ENCODE peak calls at places on chromosomes 5 and 9, in six cellular contexts. J, D, B, L, Z and O are unnamed samples.

GRCh38 chr9:134983094-134983493 is 65.4 kb upstream of the FCN1 start:
- DNase-seq in Z (peak), D (no peak), L (no peak), J (no peak), B (no peak), O (no peak)

GRCh38 chr9:25678147-25678666 is at the start of gene TUSC1:
- DNase-seq in B (peak), J (peak), L (peak), D (peak), Z (peak), O (no peak)

GRCh38 chr9:110650991-110651411 is 17.6 kb upstream of the MUSK start:
- DNase-seq in J (peak), L (no peak), Z (peak), D (peak), B (no peak), O (no peak)

GRCh38 chr9:91494751-91495150 is 71.1 kb upstream of the NFIL3 start:
- DNase-seq in B (no peak), J (no peak), D (peak), L (no peak), Z (no peak), O (no peak)

GRCh38 chr5:31359839-31360238 is 166.4 kb downstream of the CDH6 start:
- DNase-seq in Z (no peak), D (no peak), B (no peak), L (no peak), J (no peak), O (no peak)

GRCh38 chr5:91332267-91333044 is 50.7 kb downstream of the ARRDC3 start:
- DNase-seq in D (peak), B (no peak), Z (peak), J (peak), L (no peak), O (no peak)

GRCh38 chr5:124905256-124905655 is 158.8 kb upstream of the ZNF608 start:
- DNase-seq in L (no peak), J (no peak), Z (no peak), B (no peak), D (no peak), O (no peak)

GRCh38 chr5:35773936-35774335 is 82.8 kb upstream of the IL7R start:
- DNase-seq in J (peak), L (no peak), D (peak), B (no peak), Z (peak), O (no peak)

GRCh38 chr9:86660146-86660545 is 287.2 kb downstream of the GAS1 start:
- DNase-seq in L (no peak), J (peak), B (no peak), Z (peak), D (peak), O (no peak)

GRCh38 chr9:97986466-97986865 is 3.3 kb downstream of the ANP32B start:
- DNase-seq in J (no peak), D (no peak), Z (no peak), B (no peak), L (no peak), O (no peak)

GRCh38 chr5:129135633-129136032 is 41.1 kb downstream of the ISOC1 start:
- DNase-seq in J (no peak), D (no peak), Z (peak), L (no peak), B (no peak), O (no peak)

GRCh38 chr5:156094001-156094400 is 233.0 kb upstream of the SGCD start:
- DNase-seq in B (no peak), D (peak), Z (no peak), L (no peak), J (no peak), O (no peak)

GRCh38 chr5:160657622-160658458 is 194.2 kb downstream of the ATP10B start:
- DNase-seq in Z (no peak), D (no peak), L (no peak), J (no peak), B (no peak), O (no peak)

GRCh38 chr9:2271426-2271825 is 256.3 kb downstream of the SMARCA2 start:
- DNase-seq in J (peak), B (peak), L (no peak), Z (peak), D (no peak), O (peak)

GRCh38 chr5:172926796-172927195 is 32.4 kb upstream of the RPL26L1 start:
- DNase-seq in L (no peak), D (no peak), B (no peak), Z (no peak), J (no peak), O (no peak)

GRCh38 chr5:130532786-130533185 is 628.5 kb downstream of the CHSY3 start:
- DNase-seq in D (peak), B (no peak), J (no peak), Z (no peak), L (no peak), O (no peak)

GRCh38 chr5:115627295-115627825 is 1.5 kb upstream of the TMED7 start:
- DNase-seq in B (no peak), D (no peak), J (no peak), L (no peak), Z (no peak), O (no peak)

GRCh38 chr5:171675511-171675910 is 110.1 kb upstream of the SMIM23 start:
- DNase-seq in L (no peak), B (no peak), Z (no peak), J (no peak), D (no peak), O (no peak)

GRCh38 chr5:159061186-159061796 is 38.4 kb downstream of the EBF1 start:
- DNase-seq in J (peak), L (no peak), B (peak), D (peak), Z (peak), O (no peak)

GRCh38 chr5:37637165-37637845 is 202.5 kb downstream of the GDNF start:
- DNase-seq in L (no peak), B (no peak), D (peak), Z (no peak), J (peak), O (no peak)

GRCh38 chr9:4425358-4426045 is 64.8 kb upstream of the SLC1A1 start:
- DNase-seq in B (no peak), Z (peak), J (peak), L (no peak), D (no peak), O (peak)

GRCh38 chr9:108861997-108862396 is at the start of gene ACTL7A:
- DNase-seq in J (no peak), Z (no peak), L (no peak), D (no peak), B (no peak), O (no peak)

GRCh38 chr5:119453045-119453383 is 717 bp downstream of the HSD17B4 start:
- DNase-seq in B (peak), D (peak), J (peak), L (no peak), Z (peak), O (no peak)

GRCh38 chr9:91119147-91119546 is 242.6 kb downstream of the AUH start:
- DNase-seq in Z (peak), J (peak), L (no peak), D (peak), B (no peak), O (no peak)

GRCh38 chr9:133794006-133794760 is 56.0 kb upstream of the SARDH start:
- DNase-seq in L (no peak), Z (no peak), B (no peak), J (no peak), D (no peak), O (no peak)

GRCh38 chr5:122436615-122437014 is 124.6 kb downstream of the SNCAIP start:
- DNase-seq in L (no peak), B (no peak), J (no peak), D (peak), Z (peak), O (no peak)

GRCh38 chr9:38182321-38182720 is 113.3 kb upstream of the SHB start:
- DNase-seq in J (peak), L (no peak), B (peak), D (no peak), Z (peak), O (no peak)

GRCh38 chr9:107439991-107440456 is 49.5 kb downstream of the KLF4 start:
- DNase-seq in B (no peak), L (no peak), D (peak), J (no peak), Z (no peak), O (no peak)

GRCh38 chr5:135887881-135888614 is 7.6 kb downstream of the IL9 start:
- DNase-seq in L (no peak), Z (peak), D (peak), B (no peak), J (peak), O (no peak)

GRCh38 chr5:32443145-32443540 is 1.4 kb downstream of the ZFR start:
- DNase-seq in Z (peak), J (peak), L (no peak), B (no peak), D (peak), O (no peak)

GRCh38 chr5:92977766-92978555 is 603.1 kb downstream of the NR2F1-AS1 start:
- DNase-seq in Z (no peak), D (peak), J (no peak), L (no peak), B (no peak), O (no peak)

GRCh38 chr5:171152382-171152781 is 156.7 kb upstream of the TLX3 start:
- DNase-seq in J (peak), D (peak), Z (peak), B (no peak), L (no peak), O (no peak)

GRCh38 chr5:93126634-93127033 is 454.4 kb downstream of the NR2F1-AS1 start:
- DNase-seq in Z (no peak), B (no peak), J (peak), D (peak), L (no peak), O (no peak)

GRCh38 chr5:16600397-16600796 is 16.4 kb downstream of the RETREG1 start:
- DNase-seq in D (no peak), L (no peak), Z (peak), B (no peak), J (peak), O (no peak)

GRCh38 chr5:17248999-17249634 is 31.7 kb downstream of the BASP1 start:
- DNase-seq in D (peak), B (no peak), J (peak), L (no peak), Z (peak), O (no peak)

GRCh38 chr5:162607879-162608278 is 540.3 kb downstream of the GABRG2 start:
- DNase-seq in Z (no peak), B (no peak), J (no peak), D (no peak), L (no peak), O (no peak)

GRCh38 chr5:45205403-45205961 is 396.7 kb downstream of the MRPS30 start:
- DNase-seq in Z (no peak), J (no peak), B (no peak), D (no peak), L (no peak), O (no peak)

GRCh38 chr9:121169094-121169601 is 32.5 kb downstream of the RAB14 start:
- DNase-seq in B (no peak), D (no peak), Z (peak), J (peak), L (no peak), O (no peak)
- TF ChIP-seq CTCF in B (peak), D (peak), Z (peak), J (peak), L (peak), O (peak)

DNA sequence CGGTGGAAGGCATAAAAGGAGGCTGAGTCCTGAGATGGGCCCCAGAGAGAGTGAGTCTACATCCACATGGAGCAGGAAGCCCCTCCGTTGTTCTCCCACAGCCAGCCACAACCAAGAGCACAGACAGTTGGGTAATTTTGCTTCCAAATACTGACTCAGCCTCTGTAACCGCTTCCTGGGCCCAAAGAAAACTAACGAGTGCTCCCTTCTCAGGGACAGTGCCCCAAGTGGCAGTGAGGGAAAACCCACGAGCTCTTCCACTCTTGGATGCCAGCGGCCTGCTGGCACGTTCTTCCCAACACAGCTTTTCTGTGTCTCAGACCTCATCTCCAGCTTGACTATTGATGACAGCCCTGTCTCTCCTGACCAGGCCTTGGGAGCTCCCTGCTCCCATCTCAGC is 207.6 kb downstream of the FSTL4 start:
- DNase-seq in J (no peak), B (no peak), D (peak), Z (peak), L (peak), O (no peak)
- H3K4me3 ChIP-seq in J (no peak), B (no peak), D (no peak), Z (no peak), L (no peak), O (no peak)

DNA sequence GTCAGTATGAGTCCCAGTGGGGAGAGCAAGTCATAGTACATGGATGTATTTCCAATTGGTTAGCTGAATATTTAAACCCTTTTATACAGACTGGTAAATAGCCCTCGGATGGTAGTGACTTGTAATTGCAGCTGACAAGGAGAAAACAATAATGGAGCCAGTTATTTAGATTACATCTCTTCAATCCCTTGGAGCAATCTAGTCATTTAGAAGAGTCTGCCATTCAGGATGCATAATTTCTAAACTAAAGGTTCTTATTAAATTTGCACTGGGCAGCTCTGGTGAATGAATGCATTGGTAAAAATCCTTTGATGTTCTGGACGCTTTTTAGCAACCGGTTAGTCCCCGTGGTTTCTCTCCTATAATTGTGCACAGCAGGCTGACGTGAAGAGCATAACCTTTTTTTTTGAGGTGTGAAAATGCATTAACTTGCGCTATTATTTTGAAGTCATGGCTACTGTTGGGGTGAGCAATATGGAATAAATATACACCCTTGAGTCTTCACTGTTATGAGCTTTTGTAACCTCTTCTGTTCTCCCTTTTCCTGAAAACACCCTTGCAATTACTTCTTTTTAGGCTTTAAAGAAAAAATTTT is 158.6 kb upstream of the CD180 start:
- DNase-seq in L (no peak), B (no peak), Z (no peak), J (no peak), D (no peak), O (no peak)
- TF ChIP-seq CTCF in L (no peak), B (no peak), Z (no peak), J (no peak), D (no peak), O (no peak)

GRCh38 chr9:136724772-136725171 is 12.4 kb downstream of the DIPK1B start:
- DNase-seq in B (no peak), D (no peak), L (no peak), Z (no peak), J (no peak), O (no peak)
- H3K4me3 ChIP-seq in B (no peak), D (no peak), L (no peak), Z (no peak), J (no peak), O (no peak)

GRCh38 chr9:95025213-95026170 is 292.0 kb downstream of the FANCC start:
- DNase-seq in L (no peak), D (peak), Z (peak), J (peak), B (peak), O (no peak)
- TF ChIP-seq CTCF in L (no peak), D (peak), Z (peak), J (peak), B (peak), O (no peak)

GRCh38 chr9:92945796-92946195 is 1.5 kb upstream of the FGD3 start:
- DNase-seq in D (no peak), B (no peak), J (no peak), L (no peak), Z (no peak), O (no peak)

GRCh38 chr9:92948632-92949031 is 1.3 kb downstream of the FGD3 start:
- DNase-seq in J (no peak), L (peak), Z (no peak), D (no peak), B (no peak), O (no peak)

GRCh38 chr9:92947268-92948031 is at the start of gene FGD3:
- DNase-seq in B (peak), L (no peak), Z (peak), D (peak), J (no peak), O (no peak)

GRCh38 chr9:92949266-92949982 is 2.1 kb downstream of the FGD3 start:
- DNase-seq in J (no peak), Z (no peak), D (no peak), B (no peak), L (no peak), O (no peak)

GRCh38 chr9:92948032-92948534 is 760 bp downstream of the FGD3 start:
- DNase-seq in L (peak), D (no peak), Z (no peak), J (no peak), B (no peak), O (no peak)
- H3K4me3 ChIP-seq in L (no peak), D (no peak), Z (no peak), J (no peak), B (no peak), O (no peak)

GRCh38 chr9:127096208-127096607 is 26.2 kb downstream of the ANGPTL2 start:
- DNase-seq in J (peak), L (no peak), B (no peak), Z (peak), D (no peak), O (no peak)

GRCh38 chr9:127092041-127092608 is 30.3 kb downstream of the ANGPTL2 start:
- DNase-seq in D (peak), J (peak), Z (no peak), B (no peak), L (no peak), O (no peak)

GRCh38 chr9:127091526-127091925 is 30.9 kb downstream of the ANGPTL2 start:
- DNase-seq in J (no peak), B (no peak), D (no peak), Z (no peak), L (no peak), O (no peak)

GRCh38 chr9:127095416-127095815 is 27.0 kb downstream of the ANGPTL2 start:
- DNase-seq in Z (no peak), L (no peak), J (no peak), B (no peak), D (no peak), O (no peak)

DNA sequence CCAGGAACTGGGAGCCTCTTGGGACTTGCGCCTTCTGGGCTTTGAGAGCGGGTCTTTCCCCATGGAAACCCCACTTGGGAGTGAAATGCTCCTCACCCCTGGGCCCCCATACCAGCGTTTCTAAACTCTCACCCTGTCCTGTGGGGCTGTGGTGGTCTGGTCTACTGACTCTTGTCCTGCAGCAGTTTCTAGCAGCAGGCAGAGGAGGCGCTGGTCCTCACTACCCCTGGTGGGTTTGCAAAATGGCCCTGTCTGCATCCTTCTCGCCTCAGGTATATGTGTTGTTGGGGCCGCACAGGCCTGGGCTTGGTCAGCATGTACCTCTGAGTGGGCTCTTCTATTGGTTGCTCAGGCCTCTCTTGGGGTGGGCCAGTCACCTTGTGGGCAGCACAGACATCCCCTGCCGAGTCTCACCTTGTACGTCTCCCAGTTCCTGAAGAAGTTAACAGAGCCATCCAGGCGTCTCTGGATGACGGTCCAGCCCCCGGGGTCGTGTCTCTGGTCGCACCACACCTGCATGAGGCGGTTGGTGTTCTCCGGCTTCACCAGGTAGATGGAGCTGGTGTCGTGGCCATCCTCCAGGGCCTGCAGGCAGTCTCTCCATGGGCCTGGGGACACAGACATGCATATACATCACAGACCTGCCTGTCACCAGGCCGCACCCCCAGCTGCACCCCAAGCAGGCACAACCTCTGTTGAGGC is 29.0 kb downstream of the ANGPTL2 start:
- DNase-seq in J (no peak), L (no peak), Z (no peak), B (no peak), D (no peak), O (no peak)
- TF ChIP-seq CTCF in J (no peak), L (no peak), Z (no peak), B (no peak), D (no peak), O (no peak)

GRCh38 chr5:141649972-141650371 is 1.2 kb downstream of the FCHSD1 start:
- DNase-seq in J (no peak), Z (no peak), D (no peak), B (no peak), L (no peak), O (no peak)
- H3K4me3 ChIP-seq in J (no peak), Z (no peak), D (no peak), B (no peak), L (peak), O (no peak)